ENCODE peak calls at places on chromosome 3, in seven cellular contexts. M is breast epithelium, H is neural progenitor cell, G is glutamatergic neuron, P is mesothelial cell of epicardium, Q is spleen, X is lower lobe of right lung. C is an unnamed sample.

GRCh38 chr3:178083906-178084823 is 452.1 kb upstream of the KCNMB2 start:
- DNase-seq in M (no peak), Q (no peak), P (no peak), H (peak), X (no peak), G (no peak), C (no peak)

GRCh38 chr3:69651765-69652164 is 87.5 kb upstream of the MITF start:
- DNase-seq in G (no peak), Q (no peak), H (no peak), M (no peak), X (no peak), P (no peak), C (no peak)

GRCh38 chr3:165837058-165837525 is at the start of gene BCHE:
- DNase-seq in G (peak), P (no peak), X (no peak), Q (no peak), H (peak), M (no peak), C (peak)

GRCh38 chr3:101484805-101485620 is 28.0 kb downstream of the SENP7 start:
- DNase-seq in X (no peak), P (no peak), Q (no peak), G (no peak), M (no peak), H (no peak), C (no peak)

GRCh38 chr3:163929253-163929652 is 1149.0 kb downstream of the SI start:
- DNase-seq in M (no peak), X (no peak), Q (no peak), G (no peak), P (no peak), H (no peak), C (no peak)

GRCh38 chr3:172607305-172608121 is 84.3 kb upstream of the TNFSF10 start:
- DNase-seq in X (no peak), H (peak), M (no peak), P (no peak), Q (no peak), G (no peak), C (no peak)

GRCh38 chr3:127690106-127690505 is 17.4 kb downstream of the ABTB1 start:
- DNase-seq in G (peak), X (peak), P (no peak), M (no peak), Q (peak), H (no peak), C (no peak)

GRCh38 chr3:120459196-120459595 is 8.4 kb upstream of the FSTL1 start:
- DNase-seq in H (no peak), Q (no peak), G (no peak), M (no peak), X (no peak), P (no peak), C (no peak)

GRCh38 chr3:123743121-123743520 is 141.0 kb downstream of the MYLK start:
- DNase-seq in G (no peak), P (no peak), X (no peak), H (no peak), Q (no peak), M (no peak), C (no peak)

GRCh38 chr3:11662392-11662990 is 18.8 kb upstream of the VGLL4 start:
- DNase-seq in G (no peak), X (no peak), H (no peak), Q (no peak), P (no peak), M (no peak), C (no peak)

GRCh38 chr3:46913644-46914043 is 36.1 kb downstream of the PTH1R start:
- DNase-seq in G (no peak), X (no peak), H (no peak), M (peak), Q (peak), P (no peak), C (no peak)

GRCh38 chr3:184132947-184133346 is 2.2 kb upstream of the EIF2B5 start:
- DNase-seq in Q (no peak), G (no peak), P (no peak), X (no peak), M (no peak), H (no peak), C (no peak)

GRCh38 chr3:83928903-83929302 is 1029.9 kb upstream of the CADM2 start:
- DNase-seq in Q (no peak), M (no peak), H (no peak), X (no peak), G (no peak), P (no peak), C (no peak)

GRCh38 chr3:28476194-28476593 is 127.6 kb upstream of the AZI2 start:
- DNase-seq in P (no peak), H (peak), G (no peak), M (no peak), X (no peak), Q (no peak), C (no peak)

GRCh38 chr3:169996063-169996462 is 29.5 kb downstream of the SEC62 start:
- DNase-seq in G (no peak), X (no peak), M (no peak), H (no peak), P (no peak), Q (no peak), C (no peak)

GRCh38 chr3:157914882-157915281 is 191.3 kb downstream of the SHOX2 start:
- DNase-seq in X (no peak), H (no peak), P (no peak), Q (no peak), M (no peak), G (no peak), C (no peak)

GRCh38 chr3:101966202-101966722 is 116.9 kb downstream of the NFKBIZ start:
- DNase-seq in Q (no peak), M (no peak), H (no peak), G (no peak), P (no peak), X (no peak), C (no peak)

GRCh38 chr3:13009132-13009945 is 63.9 kb downstream of the IQSEC1 start:
- DNase-seq in Q (peak), M (no peak), G (no peak), P (no peak), X (peak), H (no peak), C (no peak)

DNA sequence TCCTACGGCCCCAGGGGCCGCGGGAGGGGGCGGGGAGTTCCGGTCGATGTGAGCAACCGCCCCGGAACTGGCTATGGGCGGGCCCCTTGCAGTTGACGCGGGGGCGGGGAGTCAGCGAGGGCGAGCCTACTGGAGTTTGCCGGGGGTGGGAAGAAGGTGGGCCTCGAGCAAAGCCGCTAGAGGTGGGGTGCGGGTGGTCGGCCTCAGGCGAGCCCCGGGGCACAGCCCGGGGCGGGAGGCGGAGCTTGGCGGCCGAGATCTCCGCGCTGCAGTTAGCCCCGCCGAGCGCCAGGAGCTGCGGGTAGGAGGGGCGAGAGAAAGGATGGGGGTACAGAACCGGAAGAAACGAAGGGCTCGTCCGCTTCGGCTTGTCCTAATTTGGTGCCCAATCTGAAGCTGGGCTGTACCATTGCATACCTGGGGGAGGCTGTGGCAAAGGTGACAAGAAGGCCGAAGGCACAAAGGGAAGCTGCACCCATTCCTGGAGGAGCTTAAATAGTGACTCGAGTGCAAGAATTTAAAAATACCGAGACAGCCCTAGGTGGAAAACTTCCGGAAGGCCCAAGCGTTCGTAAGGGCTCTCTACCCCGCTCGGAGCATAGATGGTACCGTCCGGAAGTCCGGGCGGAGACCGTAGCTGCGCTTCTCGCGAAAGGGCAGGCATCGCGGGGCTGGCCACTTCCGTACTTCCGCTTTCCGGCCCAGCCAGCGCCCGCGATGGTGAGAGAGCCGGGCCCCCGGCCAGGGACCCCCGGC is at the start of the genes ARPC4 and TADA3:
- DNase-seq in P (peak), G (peak), X (peak), H (peak), M (peak), Q (peak), C (peak)
- TF ChIP-seq CTCF in P (no peak), G (no peak), X (no peak), H (no peak), M (no peak), Q (peak), C (no peak)

GRCh38 chr3:143808999-143809700 is 39.1 kb downstream of the SLC9A9 start:
- DNase-seq in X (no peak), H (no peak), G (no peak), M (no peak), Q (no peak), P (no peak), C (no peak)
- TF ChIP-seq CTCF in X (no peak), H (no peak), G (no peak), M (no peak), Q (no peak), P (no peak), C (no peak)

GRCh38 chr3:190017575-190018288 is 103.0 kb downstream of the P3H2 start:
- DNase-seq in M (no peak), P (no peak), X (no peak), G (no peak), Q (no peak), H (peak), C (no peak)
- TF ChIP-seq CTCF in M (no peak), P (no peak), X (peak), G (no peak), Q (no peak), H (peak), C (no peak)

GRCh38 chr3:154678271-154678670 is 248.3 kb upstream of the GPR149 start:
- DNase-seq in M (no peak), G (no peak), H (no peak), Q (no peak), P (no peak), X (no peak), C (no peak)

GRCh38 chr3:154684440-154684839 is 254.4 kb upstream of the GPR149 start:
- DNase-seq in M (no peak), P (no peak), X (no peak), H (peak), Q (peak), G (peak), C (peak)

GRCh38 chr3:154684021-154684420 is 254.0 kb upstream of the GPR149 start:
- DNase-seq in P (no peak), Q (no peak), H (peak), X (no peak), G (no peak), M (no peak), C (no peak)
- TF ChIP-seq CTCF in P (no peak), Q (no peak), H (peak), X (no peak), G (no peak), M (no peak), C (no peak)

DNA sequence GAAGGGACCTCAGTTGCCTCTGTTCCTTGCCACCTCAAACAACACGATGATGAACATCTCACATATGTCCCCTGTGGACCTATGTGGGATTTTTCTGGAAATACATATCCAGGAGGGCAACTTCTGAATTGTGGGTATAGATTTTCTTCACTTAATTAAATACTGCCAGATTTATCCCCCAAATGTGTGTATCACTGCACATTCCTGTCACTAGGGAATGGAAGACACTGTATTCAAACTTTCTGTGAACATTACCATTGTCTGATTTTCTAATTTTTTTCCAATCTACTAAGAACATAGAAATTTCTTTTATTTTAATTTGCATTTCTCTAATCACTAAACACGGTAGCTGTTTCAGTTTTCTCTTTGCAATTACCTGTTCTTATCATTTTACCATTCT is 102.0 kb upstream of the MRPS22 start:
- DNase-seq in G (no peak), Q (no peak), H (no peak), M (no peak), P (no peak), X (no peak), C (no peak)
- TF ChIP-seq CTCF in G (no peak), Q (no peak), H (peak), M (no peak), P (no peak), X (no peak), C (no peak)

DNA sequence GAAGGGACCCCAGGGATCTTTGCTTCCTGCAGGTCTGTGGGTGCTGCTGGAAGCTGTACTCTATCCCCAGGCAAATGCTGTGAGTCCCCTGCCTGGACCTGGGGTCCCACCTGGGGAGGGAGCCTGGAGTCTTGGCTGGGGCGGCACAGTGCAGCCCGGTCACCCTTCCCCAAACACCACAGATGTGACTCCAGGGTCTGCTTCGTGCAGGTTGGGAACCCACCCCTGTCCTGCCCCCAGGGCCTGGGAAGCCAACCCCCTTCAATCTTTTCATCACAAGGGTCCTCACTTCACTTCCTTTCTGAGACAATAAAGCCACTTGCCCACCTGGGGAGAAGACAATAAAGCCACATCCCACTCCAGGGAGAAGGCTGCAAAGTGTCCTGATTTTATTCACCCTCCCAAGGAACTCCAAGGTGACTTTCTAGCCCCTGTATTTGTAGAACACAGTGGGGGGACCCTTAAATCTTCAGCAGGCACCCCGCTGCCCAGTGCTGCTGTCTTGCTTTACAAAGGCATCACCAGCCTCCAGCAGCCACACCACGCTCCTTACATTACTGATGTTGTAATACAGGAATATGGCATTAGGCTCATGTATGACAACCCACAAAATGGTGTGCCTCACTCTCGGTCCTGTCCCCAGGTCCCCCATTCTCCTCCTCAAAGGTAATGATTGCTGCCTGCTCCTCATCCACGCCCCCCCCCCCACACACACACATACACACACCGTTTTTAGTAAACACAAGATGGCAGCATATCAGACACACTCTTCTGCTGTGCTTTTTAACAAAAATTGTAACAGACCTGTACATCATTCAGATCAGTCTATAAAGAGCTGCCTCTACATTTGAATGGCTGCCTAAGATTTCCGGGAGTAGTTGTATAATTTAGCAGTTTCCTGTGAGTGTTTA is 9.9 kb downstream of the C3orf22 start:
- DNase-seq in X (peak), M (peak), G (peak), P (peak), Q (peak), H (no peak), C (no peak)
- TF ChIP-seq CTCF in X (no peak), M (no peak), G (no peak), P (no peak), Q (no peak), H (no peak), C (no peak)

GRCh38 chr3:94716326-94717018 is 653.6 kb downstream of the NSUN3 start:
- DNase-seq in X (no peak), M (no peak), G (no peak), Q (no peak), H (no peak), P (no peak), C (no peak)
- TF ChIP-seq CTCF in X (no peak), M (no peak), G (no peak), Q (no peak), H (peak), P (no peak), C (no peak)

GRCh38 chr3:39454818-39455217 is 12.7 kb upstream of the MOBP start:
- DNase-seq in X (no peak), M (no peak), H (no peak), P (no peak), G (no peak), Q (no peak), C (no peak)
- TF ChIP-seq CTCF in X (no peak), M (no peak), H (no peak), P (no peak), G (no peak), Q (no peak), C (no peak)

DNA sequence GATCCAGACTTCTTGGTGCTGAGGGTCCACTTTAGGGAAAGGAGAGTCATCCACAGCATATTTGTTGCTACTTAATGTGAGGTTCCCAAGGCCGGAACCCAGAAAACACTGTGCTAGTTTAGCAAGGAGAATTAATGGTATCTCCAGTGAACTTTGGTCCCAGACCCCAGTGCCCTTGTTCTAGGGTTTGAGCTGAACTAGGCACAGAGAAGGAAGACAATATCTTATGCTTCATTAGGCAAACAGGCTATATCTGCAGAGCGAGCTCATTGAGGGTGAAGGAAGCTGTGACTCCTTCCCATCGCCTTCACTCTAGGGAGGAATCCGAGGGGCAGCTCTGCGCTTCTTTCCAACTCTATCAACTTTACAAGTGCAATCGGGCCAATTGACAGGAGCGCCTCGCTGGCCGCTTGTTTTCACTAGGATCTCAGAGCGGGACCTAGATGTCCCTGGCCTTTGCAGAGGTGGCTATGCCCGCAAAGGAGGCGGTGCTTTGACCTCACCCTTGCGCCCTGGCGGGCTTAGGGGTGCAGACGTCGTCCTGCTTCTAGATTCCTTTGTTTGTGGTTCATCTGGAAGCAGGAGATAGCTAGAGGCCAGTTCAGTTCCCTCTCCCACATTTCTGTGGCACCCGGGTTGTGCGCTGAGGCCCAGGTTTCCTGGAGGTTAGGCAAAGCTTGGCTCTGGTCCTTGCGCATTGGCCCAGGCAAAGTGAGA is 1.0 kb downstream of the PPM1L start:
- DNase-seq in P (no peak), H (peak), Q (peak), M (no peak), G (peak), X (no peak), C (peak)
- TF ChIP-seq CTCF in P (no peak), H (no peak), Q (no peak), M (no peak), G (no peak), X (no peak), C (no peak)

C was measured in nephron progenitor cell.